ENCODE peak calls at places on chromosomes 13 and 19, in six cellular contexts. One of them, this sample, is unnamed.

GRCh38 chr19:34926685-34927375 is at the start of gene ZNF30:
- DNase-seq in T follicular helper cell: peak
- DNase-seq in nephron progenitor cell: peak
- DNase-seq in activated naive CD4-positive, alpha-beta T cell treated with Interleukin-2 at 50 U/mL for 16 hours: peak
- DNase-seq in astrocyte of the spinal cord: peak
- DNase-seq in stimulated activated naive CD8-positive, alpha-beta T cell treated with anti-CD3 and anti-CD28 coated beads, Interleukin-15, Interleukin-2, amounts not matched to agents 100 U/mL and 50 U/mL, for 24 hours: peak
- DNase-seq in this sample: peak

GRCh38 chr19:31597616-31598015 is 248.4 kb upstream of the TSHZ3 start:
- DNase-seq in T follicular helper cell: no peak
- DNase-seq in nephron progenitor cell: no peak
- DNase-seq in activated naive CD4-positive, alpha-beta T cell treated with Interleukin-2 at 50 U/mL for 16 hours: no peak
- DNase-seq in astrocyte of the spinal cord: no peak
- DNase-seq in stimulated activated naive CD8-positive, alpha-beta T cell treated with anti-CD3 and anti-CD28 coated beads, Interleukin-15, Interleukin-2, amounts not matched to agents 100 U/mL and 50 U/mL, for 24 hours: no peak
- DNase-seq in this sample: no peak

GRCh38 chr19:6822311-6822670 is 49.8 kb downstream of the VAV1 start:
- DNase-seq in T follicular helper cell: no peak
- DNase-seq in nephron progenitor cell: no peak
- DNase-seq in activated naive CD4-positive, alpha-beta T cell treated with Interleukin-2 at 50 U/mL for 16 hours: no peak
- DNase-seq in astrocyte of the spinal cord: no peak
- DNase-seq in stimulated activated naive CD8-positive, alpha-beta T cell treated with anti-CD3 and anti-CD28 coated beads, Interleukin-15, Interleukin-2, amounts not matched to agents 100 U/mL and 50 U/mL, for 24 hours: no peak
- DNase-seq in this sample: no peak

GRCh38 chr19:3506384-3507340 is 551 bp downstream of the FZR1 start:
- DNase-seq in T follicular helper cell: peak
- DNase-seq in nephron progenitor cell: peak
- DNase-seq in activated naive CD4-positive, alpha-beta T cell treated with Interleukin-2 at 50 U/mL for 16 hours: peak
- DNase-seq in astrocyte of the spinal cord: no peak
- DNase-seq in stimulated activated naive CD8-positive, alpha-beta T cell treated with anti-CD3 and anti-CD28 coated beads, Interleukin-15, Interleukin-2, amounts not matched to agents 100 U/mL and 50 U/mL, for 24 hours: peak
- DNase-seq in this sample: no peak

GRCh38 chr13:95067303-95067702 is 233.9 kb downstream of the ABCC4 start:
- DNase-seq in T follicular helper cell: no peak
- DNase-seq in nephron progenitor cell: no peak
- DNase-seq in activated naive CD4-positive, alpha-beta T cell treated with Interleukin-2 at 50 U/mL for 16 hours: no peak
- DNase-seq in astrocyte of the spinal cord: peak
- DNase-seq in stimulated activated naive CD8-positive, alpha-beta T cell treated with anti-CD3 and anti-CD28 coated beads, Interleukin-15, Interleukin-2, amounts not matched to agents 100 U/mL and 50 U/mL, for 24 hours: no peak
- DNase-seq in this sample: no peak

GRCh38 chr13:36297600-36298338 is at the start of gene CCDC169:
- DNase-seq in T follicular helper cell: peak
- DNase-seq in nephron progenitor cell: peak
- DNase-seq in activated naive CD4-positive, alpha-beta T cell treated with Interleukin-2 at 50 U/mL for 16 hours: peak
- DNase-seq in astrocyte of the spinal cord: peak
- DNase-seq in stimulated activated naive CD8-positive, alpha-beta T cell treated with anti-CD3 and anti-CD28 coated beads, Interleukin-15, Interleukin-2, amounts not matched to agents 100 U/mL and 50 U/mL, for 24 hours: peak
- DNase-seq in this sample: no peak

GRCh38 chr19:45276284-45276687 is 25.2 kb downstream of the MARK4 start:
- DNase-seq in T follicular helper cell: no peak
- DNase-seq in nephron progenitor cell: no peak
- DNase-seq in activated naive CD4-positive, alpha-beta T cell treated with Interleukin-2 at 50 U/mL for 16 hours: no peak
- DNase-seq in astrocyte of the spinal cord: no peak
- DNase-seq in stimulated activated naive CD8-positive, alpha-beta T cell treated with anti-CD3 and anti-CD28 coated beads, Interleukin-15, Interleukin-2, amounts not matched to agents 100 U/mL and 50 U/mL, for 24 hours: no peak
- DNase-seq in this sample: no peak

GRCh38 chr19:15367439-15367838 is 12.1 kb downstream of the AKAP8 start:
- DNase-seq in T follicular helper cell: no peak
- DNase-seq in nephron progenitor cell: no peak
- DNase-seq in activated naive CD4-positive, alpha-beta T cell treated with Interleukin-2 at 50 U/mL for 16 hours: no peak
- DNase-seq in astrocyte of the spinal cord: no peak
- DNase-seq in stimulated activated naive CD8-positive, alpha-beta T cell treated with anti-CD3 and anti-CD28 coated beads, Interleukin-15, Interleukin-2, amounts not matched to agents 100 U/mL and 50 U/mL, for 24 hours: no peak
- DNase-seq in this sample: no peak

GRCh38 chr13:20400774-20401173 is 124.9 kb downstream of the CRYL1 start:
- DNase-seq in T follicular helper cell: no peak
- DNase-seq in nephron progenitor cell: no peak
- DNase-seq in activated naive CD4-positive, alpha-beta T cell treated with Interleukin-2 at 50 U/mL for 16 hours: no peak
- DNase-seq in astrocyte of the spinal cord: peak
- DNase-seq in stimulated activated naive CD8-positive, alpha-beta T cell treated with anti-CD3 and anti-CD28 coated beads, Interleukin-15, Interleukin-2, amounts not matched to agents 100 U/mL and 50 U/mL, for 24 hours: no peak
- DNase-seq in this sample: no peak

GRCh38 chr13:55244991-55245644 is 1895.6 kb upstream of the PRR20A start:
- DNase-seq in T follicular helper cell: no peak
- DNase-seq in nephron progenitor cell: peak
- DNase-seq in activated naive CD4-positive, alpha-beta T cell treated with Interleukin-2 at 50 U/mL for 16 hours: no peak
- DNase-seq in astrocyte of the spinal cord: no peak
- DNase-seq in stimulated activated naive CD8-positive, alpha-beta T cell treated with anti-CD3 and anti-CD28 coated beads, Interleukin-15, Interleukin-2, amounts not matched to agents 100 U/mL and 50 U/mL, for 24 hours: no peak
- DNase-seq in this sample: no peak

GRCh38 chr19:58575183-58576041 is 2.3 kb upstream of the MZF1 start:
- DNase-seq in T follicular helper cell: peak
- DNase-seq in nephron progenitor cell: peak
- DNase-seq in activated naive CD4-positive, alpha-beta T cell treated with Interleukin-2 at 50 U/mL for 16 hours: peak
- DNase-seq in astrocyte of the spinal cord: peak
- DNase-seq in stimulated activated naive CD8-positive, alpha-beta T cell treated with anti-CD3 and anti-CD28 coated beads, Interleukin-15, Interleukin-2, amounts not matched to agents 100 U/mL and 50 U/mL, for 24 hours: peak
- DNase-seq in this sample: peak

GRCh38 chr19:50224986-50225747 is 21.7 kb downstream of the MYH14 start:
- DNase-seq in T follicular helper cell: no peak
- DNase-seq in nephron progenitor cell: no peak
- DNase-seq in activated naive CD4-positive, alpha-beta T cell treated with Interleukin-2 at 50 U/mL for 16 hours: no peak
- DNase-seq in astrocyte of the spinal cord: no peak
- DNase-seq in stimulated activated naive CD8-positive, alpha-beta T cell treated with anti-CD3 and anti-CD28 coated beads, Interleukin-15, Interleukin-2, amounts not matched to agents 100 U/mL and 50 U/mL, for 24 hours: no peak
- DNase-seq in this sample: no peak

GRCh38 chr13:114229486-114229885 is 5.2 kb upstream of the CDC16 start:
- DNase-seq in T follicular helper cell: no peak
- DNase-seq in nephron progenitor cell: no peak
- DNase-seq in activated naive CD4-positive, alpha-beta T cell treated with Interleukin-2 at 50 U/mL for 16 hours: no peak
- DNase-seq in astrocyte of the spinal cord: no peak
- DNase-seq in stimulated activated naive CD8-positive, alpha-beta T cell treated with anti-CD3 and anti-CD28 coated beads, Interleukin-15, Interleukin-2, amounts not matched to agents 100 U/mL and 50 U/mL, for 24 hours: no peak
- DNase-seq in this sample: no peak

GRCh38 chr19:10565028-10565566 is 713 bp downstream of the KRI1 start:
- DNase-seq in T follicular helper cell: peak
- DNase-seq in nephron progenitor cell: peak
- DNase-seq in activated naive CD4-positive, alpha-beta T cell treated with Interleukin-2 at 50 U/mL for 16 hours: peak
- DNase-seq in astrocyte of the spinal cord: peak
- DNase-seq in stimulated activated naive CD8-positive, alpha-beta T cell treated with anti-CD3 and anti-CD28 coated beads, Interleukin-15, Interleukin-2, amounts not matched to agents 100 U/mL and 50 U/mL, for 24 hours: peak
- DNase-seq in this sample: no peak

GRCh38 chr19:33492951-33493350 is 28.6 kb downstream of the PEPD start:
- DNase-seq in T follicular helper cell: no peak
- DNase-seq in nephron progenitor cell: no peak
- DNase-seq in activated naive CD4-positive, alpha-beta T cell treated with Interleukin-2 at 50 U/mL for 16 hours: no peak
- DNase-seq in astrocyte of the spinal cord: no peak
- DNase-seq in stimulated activated naive CD8-positive, alpha-beta T cell treated with anti-CD3 and anti-CD28 coated beads, Interleukin-15, Interleukin-2, amounts not matched to agents 100 U/mL and 50 U/mL, for 24 hours: no peak
- DNase-seq in this sample: no peak

GRCh38 chr13:113061271-113061625 is 44.3 kb upstream of the F7 start:
- DNase-seq in T follicular helper cell: no peak
- DNase-seq in nephron progenitor cell: no peak
- DNase-seq in activated naive CD4-positive, alpha-beta T cell treated with Interleukin-2 at 50 U/mL for 16 hours: no peak
- DNase-seq in astrocyte of the spinal cord: no peak
- DNase-seq in stimulated activated naive CD8-positive, alpha-beta T cell treated with anti-CD3 and anti-CD28 coated beads, Interleukin-15, Interleukin-2, amounts not matched to agents 100 U/mL and 50 U/mL, for 24 hours: no peak
- DNase-seq in this sample: no peak

GRCh38 chr13:79126706-79127105 is 279.3 kb downstream of the RBM26 start:
- DNase-seq in T follicular helper cell: no peak
- DNase-seq in nephron progenitor cell: no peak
- DNase-seq in activated naive CD4-positive, alpha-beta T cell treated with Interleukin-2 at 50 U/mL for 16 hours: no peak
- DNase-seq in astrocyte of the spinal cord: no peak
- DNase-seq in stimulated activated naive CD8-positive, alpha-beta T cell treated with anti-CD3 and anti-CD28 coated beads, Interleukin-15, Interleukin-2, amounts not matched to agents 100 U/mL and 50 U/mL, for 24 hours: no peak
- DNase-seq in this sample: no peak

GRCh38 chr19:5865772-5866171 is 4.6 kb downstream of the FUT5 start:
- DNase-seq in T follicular helper cell: no peak
- DNase-seq in nephron progenitor cell: no peak
- DNase-seq in activated naive CD4-positive, alpha-beta T cell treated with Interleukin-2 at 50 U/mL for 16 hours: no peak
- DNase-seq in astrocyte of the spinal cord: no peak
- DNase-seq in stimulated activated naive CD8-positive, alpha-beta T cell treated with anti-CD3 and anti-CD28 coated beads, Interleukin-15, Interleukin-2, amounts not matched to agents 100 U/mL and 50 U/mL, for 24 hours: no peak
- DNase-seq in this sample: no peak

GRCh38 chr19:31350693-31351211 is 1.5 kb upstream of the TSHZ3 start:
- DNase-seq in T follicular helper cell: no peak
- DNase-seq in nephron progenitor cell: peak
- DNase-seq in activated naive CD4-positive, alpha-beta T cell treated with Interleukin-2 at 50 U/mL for 16 hours: peak
- DNase-seq in astrocyte of the spinal cord: peak
- DNase-seq in stimulated activated naive CD8-positive, alpha-beta T cell treated with anti-CD3 and anti-CD28 coated beads, Interleukin-15, Interleukin-2, amounts not matched to agents 100 U/mL and 50 U/mL, for 24 hours: peak
- DNase-seq in this sample: no peak